ENCODE peak calls at places on chromosomes 11 and 22, in ten cellular contexts. K is right lobe of liver, L is ovary, N is A549, B is uterus, G is heart left ventricle, H is upper lobe of left lung, R is IMR-90, P is endothelial cell of umbilical vein, V is HCT116. U is an unnamed sample. For H3K4me1, the result is how much of the 10 kb centered on the place peaks cover.

GRCh38 chr22:43126506-43127165 is 16.1 kb downstream of the BIK start:
- DNase-seq in K (no peak), L (no peak), N (peak), B (no peak), G (no peak), H (no peak), R (peak), P (peak), V (peak), U (no peak)

GRCh38 chr11:12979928-12980689 is 29.0 kb upstream of the RASSF10 start:
- DNase-seq in K (no peak), L (no peak), N (no peak), B (no peak), G (no peak), H (no peak), R (no peak), P (no peak), V (no peak), U (no peak)

GRCh38 chr11:5204787-5205186 is 4.3 kb upstream of the OR51V1 start:
- DNase-seq in K (no peak), L (no peak), N (peak), B (no peak), G (no peak), H (no peak), R (peak), P (peak), V (peak), U (no peak)

GRCh38 chr11:70200212-70200844 is 2.8 kb upstream of the FADD start:
- DNase-seq in K (no peak), L (no peak), N (no peak), B (no peak), G (no peak), H (no peak), R (no peak), P (no peak), V (no peak), U (no peak)

GRCh38 chr22:37566329-37566837 is 6.1 kb downstream of the CDC42EP1 start:
- DNase-seq in K (no peak), L (no peak), N (no peak), B (no peak), G (no peak), H (peak), R (no peak), P (no peak), V (no peak), U (no peak)

GRCh38 chr11:2536440-2536989 is 91.7 kb downstream of the KCNQ1 start:
- DNase-seq in K (peak), L (peak), N (no peak), B (no peak), G (peak), H (no peak), R (no peak), P (no peak), V (no peak), U (no peak)

GRCh38 chr11:119863811-119864601 is 135.0 kb upstream of the NECTIN1 start:
- DNase-seq in K (no peak), L (no peak), N (no peak), B (no peak), G (no peak), H (no peak), R (no peak), P (no peak), V (no peak), U (no peak)

GRCh38 chr22:25853501-25853900 is 111.5 kb downstream of the MYO18B start:
- DNase-seq in K (no peak), L (no peak), N (no peak), B (no peak), G (no peak), H (no peak), R (no peak), P (no peak), V (no peak), U (no peak)

GRCh38 chr22:29503811-29504372 is 23.9 kb downstream of the NEFH start:
- DNase-seq in K (peak), L (peak), N (peak), B (peak), G (no peak), H (peak), R (peak), P (no peak), V (no peak), U (no peak)

GRCh38 chr11:85809881-85810280 is 1.1 kb downstream of the SYTL2 start:
- DNase-seq in K (no peak), L (no peak), N (peak), B (peak), G (peak), H (no peak), R (no peak), P (peak), V (no peak), U (no peak)

GRCh38 chr11:117908959-117909610 is 20.1 kb downstream of the TMPRSS13 start:
- DNase-seq in K (peak), L (peak), N (no peak), B (no peak), G (no peak), H (no peak), R (no peak), P (no peak), V (no peak), U (no peak)

GRCh38 chr11:69654001-69654659 is 13.2 kb downstream of the CCND1 start:
- DNase-seq in K (peak), L (no peak), N (peak), B (no peak), G (no peak), H (no peak), R (no peak), P (no peak), V (no peak), U (no peak)

GRCh38 chr22:21945453-21946261 is 7.0 kb downstream of the PPM1F start:
- DNase-seq in K (peak), L (no peak), N (no peak), B (no peak), G (no peak), H (no peak), R (no peak), P (no peak), V (no peak), U (no peak)

GRCh38 chr11:129277216-129277838 is 85.2 kb upstream of the ARHGAP32 start:
- DNase-seq in K (no peak), L (no peak), N (no peak), B (no peak), G (no peak), H (no peak), R (peak), P (peak), V (no peak), U (no peak)

GRCh38 chr11:96180341-96180740 is 162.7 kb downstream of the MAML2 start:
- DNase-seq in K (no peak), L (no peak), N (no peak), B (no peak), G (no peak), H (no peak), R (no peak), P (no peak), V (no peak), U (no peak)

GRCh38 chr22:30424471-30425326 is 869 bp upstream of the MTFP1 start:
- DNase-seq in K (no peak), L (no peak), N (peak), B (peak), G (no peak), H (no peak), R (peak), P (no peak), V (no peak), U (no peak)

GRCh38 chr22:20106849-20107237 is 9.1 kb upstream of the RANBP1 start:
- DNase-seq in K (no peak), L (no peak), N (no peak), B (no peak), G (peak), H (no peak), R (no peak), P (no peak), V (no peak), U (no peak)

GRCh38 chr11:133418218-133418617 is 114.1 kb downstream of the OPCML start:
- DNase-seq in K (no peak), L (no peak), N (no peak), B (no peak), G (no peak), H (no peak), R (no peak), P (no peak), V (no peak), U (no peak)

GRCh38 chr11:130313383-130314183 is 1.1 kb downstream of the ZBTB44 start:
- DNase-seq in K (no peak), L (no peak), N (no peak), B (no peak), G (no peak), H (no peak), R (peak), P (peak), V (no peak), U (no peak)

GRCh38 chr22:29308791-29309262 is 2.4 kb downstream of the GAS2L1 start:
- DNase-seq in K (no peak), L (no peak), N (no peak), B (no peak), G (peak), H (no peak), R (peak), P (peak), V (no peak), U (no peak)

GRCh38 chr11:111776398-111777093 is 10.4 kb upstream of the PPP2R1B start:
- DNase-seq in K (no peak), L (no peak), N (no peak), B (no peak), G (no peak), H (no peak), R (no peak), P (no peak), V (no peak), U (no peak)

GRCh38 chr11:68340784-68341556 is 28.6 kb downstream of the LRP5 start:
- DNase-seq in K (no peak), L (no peak), N (peak), B (no peak), G (no peak), H (no peak), R (no peak), P (no peak), V (no peak), U (no peak)

GRCh38 chr11:35507688-35508087 is 17.7 kb downstream of the PAMR1 start:
- DNase-seq in K (no peak), L (no peak), N (peak), B (no peak), G (no peak), H (no peak), R (no peak), P (no peak), V (no peak), U (no peak)

DNA sequence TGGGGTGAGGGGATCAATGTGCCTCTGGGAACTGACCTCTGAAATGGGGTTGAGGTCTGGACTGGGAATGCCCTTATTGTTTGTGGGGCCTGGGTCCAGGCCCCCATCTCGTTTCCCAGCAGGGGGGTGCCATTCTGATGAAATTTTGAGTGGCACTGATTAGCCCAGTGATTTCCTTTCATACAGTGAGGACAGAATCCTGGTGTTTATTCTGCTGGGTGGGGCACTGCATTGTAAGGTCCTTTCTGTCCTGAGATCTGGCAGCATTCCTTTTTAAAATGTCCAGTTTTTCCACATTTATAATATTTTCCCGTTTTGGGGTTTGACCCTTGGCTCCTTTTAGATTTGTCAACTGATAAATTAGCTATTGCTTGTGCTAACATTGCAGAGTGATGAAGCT is 27.1 kb downstream of the OR10A6 start:
- DNase-seq in K (no peak), L (no peak), N (no peak), B (no peak), G (no peak), H (no peak), R (no peak), P (no peak), V (no peak), U (no peak)
- H3K4me3 ChIP-seq in K (no peak), L (no peak), N (no peak), B (no peak), G (no peak), H (no peak), R (no peak), P (no peak), V (no peak), U (no peak)

DNA sequence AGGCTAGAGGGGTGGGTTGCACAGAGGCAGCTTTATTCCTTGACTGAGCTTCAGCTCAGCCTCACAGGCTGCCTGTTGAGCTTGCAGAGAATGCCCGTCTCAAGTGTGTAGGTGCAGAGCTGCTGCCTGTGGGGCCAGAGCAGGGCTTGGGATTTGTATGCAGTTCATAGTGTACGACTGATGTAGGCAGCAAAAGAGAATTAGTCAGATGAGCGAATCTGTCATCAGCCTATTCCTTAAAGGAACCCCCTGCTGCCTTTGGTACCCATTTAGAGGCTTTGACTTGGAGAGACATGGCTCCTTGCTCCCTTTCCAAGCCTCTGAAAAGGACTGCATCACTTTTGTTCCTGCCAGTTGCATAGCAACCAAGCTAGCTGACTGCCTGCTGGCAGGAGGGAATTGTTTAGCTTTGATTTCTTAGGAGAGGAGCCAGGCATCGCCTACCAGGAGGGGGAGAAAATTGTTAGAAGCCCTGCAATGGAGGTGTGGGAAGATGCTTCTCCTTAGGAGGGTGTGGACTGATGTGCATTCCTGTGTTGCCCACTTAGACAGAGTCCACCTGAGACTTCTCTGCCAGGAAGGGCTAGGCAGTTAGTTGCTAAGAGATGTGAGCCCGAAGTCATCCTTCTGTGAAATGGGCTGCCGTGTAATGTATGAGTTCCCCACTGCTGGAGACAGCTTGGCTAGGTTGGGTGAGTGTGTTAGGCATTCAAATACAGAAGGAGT is 10.9 kb downstream of the ACO2 start:
- DNase-seq in K (no peak), L (no peak), N (no peak), B (no peak), G (no peak), H (no peak), R (peak), P (no peak), V (no peak), U (no peak)
- H3K4me1 ChIP-seq in K (half or more), L (under half), N (under half), B (under half), G (half or more), H (under half), R (under half), P (under half), V (under half), U (under half)

GRCh38 chr22:50507991-50508884 is at the start of gene NCAPH2:
- DNase-seq in K (peak), L (peak), N (peak), B (peak), G (peak), H (peak), R (peak), P (peak), V (peak), U (peak)
- TF ChIP-seq POLR2A in K (peak), L (peak), N (peak), B (peak), G (peak), H (peak), R (peak), P (peak), V (peak), U (peak)

GRCh38 chr11:125123194-125123946 is 11.9 kb upstream of the TMEM218 start:
- DNase-seq in K (peak), L (no peak), N (no peak), B (no peak), G (no peak), H (no peak), R (peak), P (no peak), V (no peak), U (no peak)
- H3K4me3 ChIP-seq in K (no peak), L (no peak), N (peak), B (no peak), G (no peak), H (peak), R (no peak), P (no peak), V (peak), U (no peak)

GRCh38 chr11:62665630-62666258 is 632 bp downstream of the CSKMT start:
- DNase-seq in K (no peak), L (peak), N (peak), B (peak), G (peak), H (peak), R (peak), P (no peak), V (no peak), U (no peak)
- H3K4me1 ChIP-seq in K (under half), L (under half), N (under half), B (under half), G (under half), H (under half), R (under half), P (under half), V (under half), U (under half)

GRCh38 chr11:33663121-33663520 is 37.5 kb downstream of the C11orf91 start:
- DNase-seq in K (no peak), L (no peak), N (no peak), B (no peak), G (no peak), H (no peak), R (no peak), P (no peak), V (no peak), U (no peak)
- TF ChIP-seq POLR2A in K (no peak), L (no peak), N (no peak), B (no peak), G (no peak), H (no peak), R (no peak), P (no peak), V (no peak), U (no peak)

DNA sequence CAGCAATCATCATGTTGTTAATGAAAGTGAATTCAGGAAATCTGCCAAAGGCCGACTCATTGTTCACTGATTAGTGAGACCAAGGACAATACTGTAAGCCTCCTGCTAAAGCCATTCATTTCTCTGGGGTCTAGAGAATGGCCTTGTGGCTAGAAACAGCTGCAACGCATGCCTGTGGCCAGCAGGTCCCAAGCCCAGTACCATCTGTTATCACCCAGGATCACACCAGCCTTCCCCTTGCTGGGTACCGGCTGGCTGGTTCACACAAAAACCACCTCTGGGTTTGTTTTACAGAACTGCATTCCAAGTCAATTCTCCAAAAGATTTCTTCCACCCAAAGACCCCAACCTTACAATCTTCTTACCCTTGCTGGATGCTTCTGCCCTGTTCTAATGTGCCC is 1.1 kb downstream of the PLAAT5 start:
- DNase-seq in K (no peak), L (no peak), N (no peak), B (no peak), G (no peak), H (no peak), R (no peak), P (no peak), V (no peak), U (no peak)
- H3K4me3 ChIP-seq in K (no peak), L (no peak), N (no peak), B (no peak), G (no peak), H (no peak), R (no peak), P (no peak), V (no peak), U (peak)